ENCODE peak calls at places on chromosomes 1 and 21, in eight cellular contexts. G is lower leg skin, X is heart left ventricle, Z is sigmoid colon, J is NB4, T is IMR-90, L is ovary, O is breast epithelium. R is an unnamed sample.

GRCh38 chr21:37642493-37642892 is 273.8 kb downstream of the KCNJ6 start:
- DNase-seq in G (no peak), L (no peak), O (no peak), Z (no peak), J (peak), T (no peak), X (no peak), R (peak)

GRCh38 chr1:226657788-226658537 is 81.1 kb downstream of the ITPKB start:
- DNase-seq in X (peak), L (no peak), O (peak), G (peak), Z (peak), T (no peak), J (no peak), R (no peak)

GRCh38 chr1:108534748-108535147 is 25.2 kb upstream of the EEIG2 start:
- DNase-seq in O (no peak), J (no peak), G (no peak), X (no peak), T (no peak), Z (no peak), L (no peak), R (no peak)

GRCh38 chr1:160370561-160371345 is 3.9 kb downstream of the NHLH1 start:
- DNase-seq in Z (no peak), X (no peak), O (no peak), G (peak), L (no peak), T (no peak), J (no peak), R (no peak)

GRCh38 chr1:208291923-208292711 is 47.9 kb upstream of the PLXNA2 start:
- DNase-seq in G (no peak), T (no peak), O (no peak), L (no peak), J (no peak), X (no peak), Z (no peak), R (no peak)

GRCh38 chr1:24771574-24771973 is 26.3 kb downstream of the CLIC4 start:
- DNase-seq in L (no peak), Z (no peak), T (no peak), G (no peak), X (no peak), J (peak), O (no peak), R (no peak)

GRCh38 chr21:46585191-46585953 is 19.5 kb downstream of the S100B start:
- DNase-seq in L (no peak), J (peak), O (no peak), X (no peak), T (no peak), Z (no peak), G (no peak), R (no peak)

GRCh38 chr1:99218999-99219398 is 45.3 kb upstream of the PLPPR4 start:
- DNase-seq in T (no peak), J (no peak), G (no peak), Z (no peak), X (no peak), O (no peak), L (no peak), R (no peak)

GRCh38 chr1:193411771-193412170 is 225.4 kb upstream of the B3GALT2 start:
- DNase-seq in Z (no peak), O (no peak), G (no peak), T (no peak), X (no peak), L (no peak), J (no peak), R (no peak)

GRCh38 chr1:235325854-235326253 is 2.1 kb downstream of the ARID4B start:
- DNase-seq in O (no peak), T (no peak), J (no peak), G (no peak), X (no peak), L (no peak), Z (no peak), R (no peak)

GRCh38 chr1:1511533-1512285 is at the start of gene ATAD3A:
- DNase-seq in X (peak), O (peak), T (peak), L (peak), J (peak), G (peak), Z (peak), R (peak)

GRCh38 chr1:221741364-221741970 is 422 bp downstream of the DUSP10 start:
- DNase-seq in X (peak), Z (peak), J (peak), L (peak), O (peak), T (peak), G (peak), R (no peak)

GRCh38 chr1:107609808-107610207 is 355.2 kb downstream of the VAV3 start:
- DNase-seq in O (no peak), T (no peak), Z (no peak), X (no peak), J (no peak), L (no peak), G (no peak), R (no peak)

GRCh38 chr1:28118640-28119307 is 30.4 kb upstream of the EYA3 start:
- DNase-seq in X (no peak), G (no peak), J (peak), T (no peak), O (no peak), Z (no peak), L (no peak), R (no peak)

GRCh38 chr21:25688284-25689035 is 46.2 kb downstream of the ATP5PF start:
- DNase-seq in O (no peak), G (no peak), T (no peak), J (no peak), Z (no peak), L (no peak), X (no peak), R (no peak)

GRCh38 chr21:16085436-16085835 is 355.7 kb downstream of the USP25 start:
- DNase-seq in Z (no peak), T (peak), L (no peak), J (no peak), X (no peak), O (no peak), G (no peak), R (no peak)

DNA sequence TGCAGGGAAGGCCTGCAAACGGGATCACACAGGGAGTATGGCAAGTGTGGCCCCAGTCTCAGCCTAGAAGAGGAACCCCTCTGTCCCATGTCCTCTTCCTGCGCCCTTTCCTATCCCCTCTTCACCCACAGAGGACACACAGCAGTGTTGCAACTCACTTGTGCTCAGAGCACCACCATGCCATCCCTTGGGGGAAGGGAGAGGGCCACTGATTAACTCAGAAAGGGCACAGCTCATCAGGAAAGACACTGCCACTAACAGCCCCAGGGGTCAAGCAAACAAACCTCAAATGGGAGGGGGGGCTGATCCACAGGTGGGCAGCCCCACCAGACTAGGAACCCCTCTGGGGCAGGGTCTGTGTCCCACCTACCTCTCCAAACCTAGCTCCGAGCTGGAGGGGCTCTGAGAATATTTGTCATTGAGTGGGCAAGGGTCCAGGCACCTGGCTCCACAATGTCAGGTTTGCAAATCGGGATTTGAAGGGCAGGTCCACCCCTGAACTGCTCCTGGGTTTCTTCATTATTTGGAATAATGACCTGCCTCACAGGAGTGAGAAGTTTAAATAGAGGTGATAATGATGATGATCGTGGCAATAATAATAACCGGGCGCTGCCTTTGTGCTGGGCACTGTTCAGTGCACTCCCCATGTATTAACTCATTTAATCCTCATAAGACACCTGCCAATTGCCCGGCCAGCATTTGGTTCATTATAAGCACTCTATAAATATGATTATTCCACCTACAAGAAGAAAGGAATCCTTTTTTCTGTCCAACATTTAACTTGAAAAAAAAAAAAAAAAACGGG is 1.0 kb downstream of the ALDH4A1 start:
- DNase-seq in L (no peak), G (no peak), Z (no peak), T (no peak), O (no peak), J (peak), X (no peak), R (no peak)
- TF ChIP-seq POLR2A in L (no peak), G (no peak), Z (no peak), T (no peak), O (no peak), J (no peak), X (no peak), R (no peak)

GRCh38 chr1:42736152-42736551 is 3.9 kb downstream of the CLDN19 start:
- DNase-seq in G (peak), O (no peak), J (peak), Z (no peak), X (no peak), L (no peak), T (no peak), R (peak)
- TF ChIP-seq POLR2A in G (no peak), O (no peak), J (no peak), Z (no peak), X (no peak), L (no peak), T (no peak), R (no peak)

DNA sequence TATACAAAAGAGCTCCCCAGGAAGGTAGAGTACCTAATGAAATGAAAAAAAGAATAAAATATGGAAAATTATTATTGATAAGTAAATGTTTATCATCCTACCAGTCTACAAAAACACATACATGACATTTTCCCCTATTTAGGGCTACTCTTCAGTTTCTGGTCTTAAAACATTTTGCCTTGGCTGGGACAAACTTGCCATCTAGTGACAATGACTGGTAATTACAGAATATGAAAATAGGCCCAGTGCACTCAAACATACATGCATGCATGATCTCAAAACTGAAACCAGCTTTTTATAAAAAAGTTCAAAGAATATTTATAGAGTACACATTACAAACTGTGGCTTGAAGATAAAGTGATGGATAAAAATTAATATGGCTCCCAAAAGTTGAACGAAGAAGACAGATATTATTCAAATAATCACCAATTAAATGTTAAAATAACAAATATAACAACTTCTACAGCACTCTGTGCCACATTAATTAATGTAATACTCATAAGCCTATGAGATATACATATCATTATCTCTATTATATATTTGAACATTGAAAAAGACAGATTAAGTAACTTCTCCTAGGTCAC is 10.5 kb upstream of the RNPC3 start:
- DNase-seq in O (no peak), X (no peak), T (peak), J (peak), L (no peak), G (no peak), Z (no peak), R (no peak)
- TF ChIP-seq POLR2A in O (no peak), X (no peak), T (no peak), J (no peak), L (no peak), G (no peak), Z (no peak), R (no peak)

DNA sequence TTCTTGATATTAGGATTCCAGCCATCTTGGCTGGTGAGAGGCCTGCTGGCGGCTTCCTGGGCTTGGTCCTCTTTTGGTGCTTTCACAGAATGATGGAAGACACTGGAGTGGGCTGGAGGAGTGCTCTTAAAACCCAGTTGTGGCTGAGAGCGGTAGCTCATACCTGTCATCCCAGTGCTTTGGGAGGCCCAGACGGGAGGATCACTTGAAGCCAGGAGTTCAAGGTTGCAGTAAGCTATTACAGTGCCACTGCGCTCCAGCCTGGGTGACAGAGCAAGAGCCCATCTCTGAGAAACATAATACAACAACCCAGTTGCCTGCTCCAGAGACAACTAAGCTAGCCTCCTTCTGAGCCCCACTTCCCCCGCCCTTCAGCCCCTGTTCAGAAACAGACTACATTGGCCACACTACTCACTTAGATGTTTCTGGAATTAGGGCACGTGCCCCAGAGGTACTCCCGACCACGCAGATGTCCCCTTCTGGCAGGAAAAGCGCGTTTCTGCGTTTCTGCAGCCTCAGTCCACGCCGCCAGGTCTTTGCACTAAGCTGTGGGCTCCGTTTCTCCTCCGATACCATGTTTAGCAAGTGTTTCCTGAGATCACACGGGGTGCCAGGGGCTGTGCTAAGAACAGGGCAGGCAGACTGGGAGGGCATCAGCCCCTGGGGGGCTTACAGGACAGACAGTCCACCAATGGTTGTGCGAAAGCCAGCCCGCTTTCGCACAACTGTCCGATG is 2.4 kb downstream of the PIK3CD start:
- DNase-seq in Z (no peak), X (no peak), T (no peak), J (no peak), O (no peak), G (no peak), L (no peak), R (no peak)
- TF ChIP-seq POLR2A in Z (no peak), X (no peak), T (no peak), J (no peak), O (no peak), G (no peak), L (no peak), R (no peak)

R was measured in esophagus muscularis mucosa.